ENCODE peak calls at places on chromosomes 16 and 17, in eight cellular contexts. Z is stimulated activated CD8-positive, alpha-beta memory T cell treated with anti-CD3 and anti-CD28 coated beads, Interleukin-4, amount 100 ng/mL, for 1 hour; J is stimulated activated naive CD4-positive, alpha-beta T cell; A is CD8-positive, alpha-beta memory T cell; H is NCI-H1417; C is brain microvascular endothelial cell; W is T-helper 2 cell; R is brain pericyte. U is an unnamed sample.

GRCh38 chr16:81487301-81487720 is 42.7 kb downstream of the CMIP start:
- DNase-seq in Z (no peak), J (no peak), A (no peak), H (no peak), C (no peak), W (peak), R (no peak), U (no peak)

GRCh38 chr17:65099941-65100315 is 37.2 kb upstream of the RGS9 start:
- DNase-seq in Z (peak), J (peak), A (no peak), H (peak), C (peak), W (peak), R (no peak), U (peak)

GRCh38 chr16:68408967-68409366 is 39.3 kb downstream of the SMPD3 start:
- DNase-seq in Z (no peak), J (no peak), A (no peak), H (no peak), C (no peak), W (no peak), R (no peak), U (no peak)

GRCh38 chr16:88932929-88933328 is 44.1 kb downstream of the CBFA2T3 start:
- DNase-seq in Z (no peak), J (no peak), A (no peak), H (no peak), C (no peak), W (no peak), R (no peak), U (no peak)

GRCh38 chr17:34386925-34387550 is 24.0 kb upstream of the CCL1 start:
- DNase-seq in Z (no peak), J (no peak), A (no peak), H (no peak), C (no peak), W (peak), R (no peak), U (no peak)

GRCh38 chr17:44223574-44224046 is 4.1 kb upstream of the UBTF start:
- DNase-seq in Z (no peak), J (no peak), A (no peak), H (no peak), C (no peak), W (no peak), R (no peak), U (no peak)

GRCh38 chr17:36911007-36911406 is 26.3 kb upstream of the LHX1 start:
- DNase-seq in Z (no peak), J (no peak), A (no peak), H (no peak), C (no peak), W (no peak), R (no peak), U (no peak)

GRCh38 chr16:20311548-20311947 is 15.8 kb downstream of the GP2 start:
- DNase-seq in Z (no peak), J (no peak), A (no peak), H (no peak), C (no peak), W (no peak), R (no peak), U (no peak)

GRCh38 chr17:16197276-16197675 is 18.1 kb downstream of the NCOR1 start:
- DNase-seq in Z (no peak), J (no peak), A (no peak), H (no peak), C (no peak), W (no peak), R (no peak), U (no peak)

GRCh38 chr16:54073356-54073755 is 213.2 kb downstream of the IRX3 start:
- DNase-seq in Z (no peak), J (no peak), A (no peak), H (no peak), C (no peak), W (no peak), R (no peak), U (no peak)

GRCh38 chr17:75998327-75998795 is 2.3 kb upstream of the CDK3 start:
- DNase-seq in Z (no peak), J (no peak), A (no peak), H (no peak), C (no peak), W (no peak), R (no peak), U (no peak)

GRCh38 chr17:11309850-11310249 is 68.8 kb downstream of the SHISA6 start:
- DNase-seq in Z (no peak), J (no peak), A (no peak), H (no peak), C (no peak), W (no peak), R (no peak), U (no peak)

GRCh38 chr16:81446318-81447275 is 2.0 kb downstream of the CMIP start:
- DNase-seq in Z (no peak), J (peak), A (peak), H (no peak), C (no peak), W (peak), R (no peak), U (no peak)

GRCh38 chr17:16352303-16352837 is 899 bp downstream of the CENPV start:
- DNase-seq in Z (no peak), J (peak), A (peak), H (peak), C (peak), W (peak), R (no peak), U (peak)

GRCh38 chr16:83887088-83887487 is 11.8 kb upstream of the MLYCD start:
- DNase-seq in Z (no peak), J (no peak), A (no peak), H (no peak), C (no peak), W (no peak), R (no peak), U (no peak)

GRCh38 chr16:67022531-67023214 is 6.3 kb upstream of the CBFB start:
- DNase-seq in Z (no peak), J (no peak), A (no peak), H (no peak), C (peak), W (no peak), R (no peak), U (no peak)

GRCh38 chr17:46056800-46057304 is 57.8 kb downstream of the STH start:
- DNase-seq in Z (no peak), J (no peak), A (no peak), H (no peak), C (peak), W (peak), R (no peak), U (no peak)

GRCh38 chr17:13952252-13952721 is 117.0 kb upstream of the COX10 start:
- DNase-seq in Z (no peak), J (no peak), A (no peak), H (no peak), C (no peak), W (no peak), R (no peak), U (no peak)

GRCh38 chr17:17203173-17203730 is 2.9 kb downstream of the PLD6 start:
- DNase-seq in Z (no peak), J (no peak), A (no peak), H (no peak), C (no peak), W (no peak), R (no peak), U (no peak)

GRCh38 chr17:57407287-57408063 is 151.2 kb downstream of the MSI2 start:
- DNase-seq in Z (no peak), J (no peak), A (no peak), H (peak), C (no peak), W (peak), R (no peak), U (no peak)

GRCh38 chr16:468072-468821 is 42.8 kb downstream of the RAB11FIP3 start:
- DNase-seq in Z (no peak), J (no peak), A (no peak), H (no peak), C (no peak), W (peak), R (no peak), U (no peak)